ENCODE peak calls at places on chromosomes 2 and 18, in seven cellular contexts. One of them, this sample, is unnamed.

GRCh38 chr2:138421971-138422335 is 79.6 kb upstream of the SPOPL start:
- DNase-seq in cardiac fibroblast: peak
- DNase-seq in epithelial cell of esophagus: peak
- DNase-seq in psoas muscle: no peak
- DNase-seq in colonic mucosa: no peak
- DNase-seq in A549: no peak
- DNase-seq in HFFc6: peak
- DNase-seq in this sample: no peak

GRCh38 chr18:48139427-48140347 is 209.2 kb upstream of the SMAD2 start:
- DNase-seq in cardiac fibroblast: no peak
- DNase-seq in epithelial cell of esophagus: no peak
- DNase-seq in psoas muscle: no peak
- DNase-seq in colonic mucosa: peak
- DNase-seq in A549: no peak
- DNase-seq in HFFc6: no peak
- DNase-seq in this sample: no peak

GRCh38 chr2:2502150-2502549 is 171.1 kb upstream of the MYT1L start:
- DNase-seq in cardiac fibroblast: no peak
- DNase-seq in epithelial cell of esophagus: no peak
- DNase-seq in psoas muscle: no peak
- DNase-seq in colonic mucosa: no peak
- DNase-seq in A549: no peak
- DNase-seq in HFFc6: no peak
- DNase-seq in this sample: no peak

GRCh38 chr2:42199002-42199401 is 29.8 kb downstream of the EML4 start:
- DNase-seq in cardiac fibroblast: no peak
- DNase-seq in epithelial cell of esophagus: no peak
- DNase-seq in psoas muscle: no peak
- DNase-seq in colonic mucosa: no peak
- DNase-seq in A549: no peak
- DNase-seq in HFFc6: no peak
- DNase-seq in this sample: no peak

GRCh38 chr2:179711375-179711774 is 150.0 kb downstream of the ZNF385B start:
- DNase-seq in cardiac fibroblast: no peak
- DNase-seq in epithelial cell of esophagus: no peak
- DNase-seq in psoas muscle: no peak
- DNase-seq in colonic mucosa: no peak
- DNase-seq in A549: no peak
- DNase-seq in HFFc6: peak
- DNase-seq in this sample: no peak

GRCh38 chr2:28470759-28471158 is 25.1 kb upstream of the PLB1 start:
- DNase-seq in cardiac fibroblast: no peak
- DNase-seq in epithelial cell of esophagus: peak
- DNase-seq in psoas muscle: no peak
- DNase-seq in colonic mucosa: peak
- DNase-seq in A549: no peak
- DNase-seq in HFFc6: no peak
- DNase-seq in this sample: no peak

GRCh38 chr2:64644240-64645013 is 9.3 kb downstream of the SERTAD2 start:
- DNase-seq in cardiac fibroblast: peak
- DNase-seq in epithelial cell of esophagus: peak
- DNase-seq in psoas muscle: peak
- DNase-seq in colonic mucosa: peak
- DNase-seq in A549: peak
- DNase-seq in HFFc6: peak
- DNase-seq in this sample: no peak

GRCh38 chr2:188474316-188474715 is 182.6 kb downstream of the GULP1 start:
- DNase-seq in cardiac fibroblast: no peak
- DNase-seq in epithelial cell of esophagus: no peak
- DNase-seq in psoas muscle: no peak
- DNase-seq in colonic mucosa: no peak
- DNase-seq in A549: no peak
- DNase-seq in HFFc6: no peak
- DNase-seq in this sample: no peak

GRCh38 chr2:128611421-128612320 is 293.0 kb upstream of the HS6ST1 start:
- DNase-seq in cardiac fibroblast: no peak
- DNase-seq in epithelial cell of esophagus: no peak
- DNase-seq in psoas muscle: no peak
- DNase-seq in colonic mucosa: no peak
- DNase-seq in A549: no peak
- DNase-seq in HFFc6: no peak
- DNase-seq in this sample: no peak

GRCh38 chr2:219461061-219461514 is 26.4 kb downstream of the SPEG start:
- DNase-seq in cardiac fibroblast: peak
- DNase-seq in epithelial cell of esophagus: no peak
- DNase-seq in psoas muscle: no peak
- DNase-seq in colonic mucosa: no peak
- DNase-seq in A549: no peak
- DNase-seq in HFFc6: peak
- DNase-seq in this sample: no peak

GRCh38 chr18:54392621-54393023 is 34.9 kb downstream of the C18orf54 start:
- DNase-seq in cardiac fibroblast: peak
- DNase-seq in epithelial cell of esophagus: peak
- DNase-seq in psoas muscle: no peak
- DNase-seq in colonic mucosa: no peak
- DNase-seq in A549: peak
- DNase-seq in HFFc6: peak
- DNase-seq in this sample: no peak

GRCh38 chr18:78827141-78827540 is 152.5 kb upstream of the SALL3 start:
- DNase-seq in cardiac fibroblast: no peak
- DNase-seq in epithelial cell of esophagus: no peak
- DNase-seq in psoas muscle: no peak
- DNase-seq in colonic mucosa: no peak
- DNase-seq in A549: no peak
- DNase-seq in HFFc6: no peak
- DNase-seq in this sample: no peak

GRCh38 chr2:71759056-71759455 is 305.7 kb downstream of the DYSF start:
- DNase-seq in cardiac fibroblast: no peak
- DNase-seq in epithelial cell of esophagus: no peak
- DNase-seq in psoas muscle: no peak
- DNase-seq in colonic mucosa: no peak
- DNase-seq in A549: no peak
- DNase-seq in HFFc6: no peak
- DNase-seq in this sample: no peak

GRCh38 chr2:237482485-237482884 is 4.6 kb upstream of the MLPH start:
- DNase-seq in cardiac fibroblast: peak
- DNase-seq in epithelial cell of esophagus: peak
- DNase-seq in psoas muscle: peak
- DNase-seq in colonic mucosa: peak
- DNase-seq in A549: no peak
- DNase-seq in HFFc6: no peak
- DNase-seq in this sample: no peak

GRCh38 chr2:51997571-51997970 is 965.6 kb upstream of the NRXN1 start:
- DNase-seq in cardiac fibroblast: no peak
- DNase-seq in epithelial cell of esophagus: no peak
- DNase-seq in psoas muscle: no peak
- DNase-seq in colonic mucosa: no peak
- DNase-seq in A549: no peak
- DNase-seq in HFFc6: no peak
- DNase-seq in this sample: no peak

GRCh38 chr2:100845141-100845991 is 25.4 kb downstream of the NPAS2 start:
- DNase-seq in cardiac fibroblast: no peak
- DNase-seq in epithelial cell of esophagus: no peak
- DNase-seq in psoas muscle: peak
- DNase-seq in colonic mucosa: no peak
- DNase-seq in A549: no peak
- DNase-seq in HFFc6: no peak
- DNase-seq in this sample: peak

GRCh38 chr2:158741631-158742030 is 53.5 kb upstream of the DAPL1 start:
- DNase-seq in cardiac fibroblast: no peak
- DNase-seq in epithelial cell of esophagus: no peak
- DNase-seq in psoas muscle: no peak
- DNase-seq in colonic mucosa: no peak
- DNase-seq in A549: no peak
- DNase-seq in HFFc6: no peak
- DNase-seq in this sample: no peak

GRCh38 chr18:13605901-13606300 is 120.5 kb downstream of the FAM210A start:
- DNase-seq in cardiac fibroblast: no peak
- DNase-seq in epithelial cell of esophagus: no peak
- DNase-seq in psoas muscle: no peak
- DNase-seq in colonic mucosa: no peak
- DNase-seq in A549: no peak
- DNase-seq in HFFc6: no peak
- DNase-seq in this sample: no peak

GRCh38 chr2:132923787-132924186 is 253.8 kb upstream of the LYPD1 start:
- DNase-seq in cardiac fibroblast: peak
- DNase-seq in epithelial cell of esophagus: no peak
- DNase-seq in psoas muscle: no peak
- DNase-seq in colonic mucosa: no peak
- DNase-seq in A549: no peak
- DNase-seq in HFFc6: no peak
- DNase-seq in this sample: no peak

DNA sequence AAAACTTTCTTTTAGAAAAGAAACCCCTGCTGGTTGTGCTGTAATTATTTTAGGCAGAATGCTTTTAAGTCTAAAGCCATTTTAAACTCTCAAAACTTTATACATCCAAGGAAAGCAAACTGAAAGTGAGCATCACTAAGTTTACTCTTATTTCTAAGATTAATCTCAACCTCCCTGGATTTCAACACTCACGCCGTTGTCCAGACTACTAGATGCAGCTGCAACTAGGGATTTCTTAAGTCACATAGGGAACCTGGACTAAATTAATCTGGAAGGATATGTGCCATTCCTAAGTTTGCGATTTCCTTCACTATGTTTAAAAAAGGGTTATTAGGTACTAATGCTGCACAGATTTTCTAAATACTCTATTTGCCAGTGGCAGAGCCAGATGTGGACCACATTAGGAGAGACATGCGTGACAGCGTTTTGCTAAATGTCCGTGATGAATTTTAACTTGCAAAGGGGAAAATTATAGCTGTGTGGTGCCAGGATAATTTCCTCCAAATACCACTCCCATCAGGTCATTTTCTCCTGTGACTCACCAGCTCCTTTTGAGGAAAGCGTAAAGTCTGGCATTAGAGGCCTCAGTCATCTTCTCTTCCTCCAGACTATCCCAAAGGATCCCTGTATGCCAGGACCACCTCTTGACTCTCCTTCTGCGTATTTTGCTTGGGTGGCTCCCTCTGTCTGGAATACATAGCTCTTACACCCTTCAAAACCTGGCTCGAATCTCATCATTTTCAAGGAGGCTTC is 143.7 kb downstream of the ATL2 start:
- DNase-seq in cardiac fibroblast: peak
- DNase-seq in epithelial cell of esophagus: peak
- DNase-seq in psoas muscle: no peak
- DNase-seq in colonic mucosa: no peak
- DNase-seq in A549: no peak
- DNase-seq in HFFc6: peak
- DNase-seq in this sample: no peak
- TF ChIP-seq CTCF in cardiac fibroblast: peak
- TF ChIP-seq CTCF in epithelial cell of esophagus: no peak
- TF ChIP-seq CTCF in psoas muscle: no peak
- TF ChIP-seq CTCF in colonic mucosa: no peak
- TF ChIP-seq CTCF in A549: no peak
- TF ChIP-seq CTCF in HFFc6: no peak
- TF ChIP-seq CTCF in this sample: no peak

GRCh38 chr18:77067315-77068061 is 65.1 kb downstream of the MBP start:
- DNase-seq in cardiac fibroblast: peak
- DNase-seq in epithelial cell of esophagus: peak
- DNase-seq in psoas muscle: peak
- DNase-seq in colonic mucosa: peak
- DNase-seq in A549: peak
- DNase-seq in HFFc6: peak
- DNase-seq in this sample: no peak
- TF ChIP-seq CTCF in cardiac fibroblast: peak
- TF ChIP-seq CTCF in epithelial cell of esophagus: no peak
- TF ChIP-seq CTCF in psoas muscle: peak
- TF ChIP-seq CTCF in colonic mucosa: no peak
- TF ChIP-seq CTCF in A549: no peak
- TF ChIP-seq CTCF in HFFc6: peak
- TF ChIP-seq CTCF in this sample: no peak

GRCh38 chr2:112848833-112849232 is 12.3 kb upstream of the IL1B start:
- DNase-seq in cardiac fibroblast: no peak
- DNase-seq in epithelial cell of esophagus: no peak
- DNase-seq in psoas muscle: no peak
- DNase-seq in colonic mucosa: no peak
- DNase-seq in A549: no peak
- DNase-seq in HFFc6: no peak
- DNase-seq in this sample: no peak
- TF ChIP-seq CTCF in cardiac fibroblast: no peak
- TF ChIP-seq CTCF in epithelial cell of esophagus: no peak
- TF ChIP-seq CTCF in psoas muscle: no peak
- TF ChIP-seq CTCF in colonic mucosa: no peak
- TF ChIP-seq CTCF in A549: no peak
- TF ChIP-seq CTCF in HFFc6: no peak
- TF ChIP-seq CTCF in this sample: no peak

GRCh38 chr18:49178736-49179135 is 228.0 kb upstream of the SMAD7 start:
- DNase-seq in cardiac fibroblast: peak
- DNase-seq in epithelial cell of esophagus: peak
- DNase-seq in psoas muscle: no peak
- DNase-seq in colonic mucosa: peak
- DNase-seq in A549: peak
- DNase-seq in HFFc6: no peak
- DNase-seq in this sample: no peak
- TF ChIP-seq CTCF in cardiac fibroblast: peak
- TF ChIP-seq CTCF in epithelial cell of esophagus: peak
- TF ChIP-seq CTCF in psoas muscle: peak
- TF ChIP-seq CTCF in colonic mucosa: peak
- TF ChIP-seq CTCF in A549: peak
- TF ChIP-seq CTCF in HFFc6: peak
- TF ChIP-seq CTCF in this sample: peak

GRCh38 chr2:27379840-27380625 is 501 bp downstream of the ZNF513 start:
- DNase-seq in cardiac fibroblast: peak
- DNase-seq in epithelial cell of esophagus: peak
- DNase-seq in psoas muscle: peak
- DNase-seq in colonic mucosa: peak
- DNase-seq in A549: no peak
- DNase-seq in HFFc6: peak
- DNase-seq in this sample: peak

GRCh38 chr2:27378809-27379290 is 1.7 kb downstream of the ZNF513 start:
- DNase-seq in cardiac fibroblast: no peak
- DNase-seq in epithelial cell of esophagus: no peak
- DNase-seq in psoas muscle: no peak
- DNase-seq in colonic mucosa: no peak
- DNase-seq in A549: no peak
- DNase-seq in HFFc6: no peak
- DNase-seq in this sample: no peak

GRCh38 chr2:27381577-27382181 is 1.1 kb upstream of the ZNF513 start:
- DNase-seq in cardiac fibroblast: no peak
- DNase-seq in epithelial cell of esophagus: no peak
- DNase-seq in psoas muscle: no peak
- DNase-seq in colonic mucosa: no peak
- DNase-seq in A549: no peak
- DNase-seq in HFFc6: no peak
- DNase-seq in this sample: no peak

GRCh38 chr2:27379383-27379839 is 1.1 kb downstream of the ZNF513 start:
- DNase-seq in cardiac fibroblast: no peak
- DNase-seq in epithelial cell of esophagus: no peak
- DNase-seq in psoas muscle: no peak
- DNase-seq in colonic mucosa: no peak
- DNase-seq in A549: no peak
- DNase-seq in HFFc6: no peak
- DNase-seq in this sample: no peak

GRCh38 chr2:27380626-27381556 is at the start of gene ZNF513:
- DNase-seq in cardiac fibroblast: peak
- DNase-seq in epithelial cell of esophagus: peak
- DNase-seq in psoas muscle: peak
- DNase-seq in colonic mucosa: peak
- DNase-seq in A549: peak
- DNase-seq in HFFc6: peak
- DNase-seq in this sample: peak
- TF ChIP-seq CTCF in cardiac fibroblast: no peak
- TF ChIP-seq CTCF in epithelial cell of esophagus: no peak
- TF ChIP-seq CTCF in psoas muscle: no peak
- TF ChIP-seq CTCF in colonic mucosa: no peak
- TF ChIP-seq CTCF in A549: no peak
- TF ChIP-seq CTCF in HFFc6: no peak
- TF ChIP-seq CTCF in this sample: no peak